ENCODE peak calls at places on chromosomes 7 and 10, in nine cellular contexts. A is PC-3, T is fibroblast of lung, Y is stomach, C is MM.1S, O is endothelial cell, B is GM12878, W is hepatocyte, S is lower lobe of right lung. L is an unnamed sample.

GRCh38 chr10:36942616-36943015 is 182.8 kb upstream of the ANKRD30A start:
- DNase-seq in A (no peak), T (no peak), Y (no peak), C (no peak), O (no peak), B (no peak), W (no peak), S (no peak), L (no peak)

GRCh38 chr10:19966751-19967150 is 150.5 kb downstream of the PLXDC2 start:
- DNase-seq in A (no peak), T (peak; percentile 27), Y (no peak), C (no peak), O (peak; percentile 18), B (no peak), W (peak; percentile 12), S (no peak), L (no peak)

GRCh38 chr7:123209786-123210185 is 10.0 kb upstream of the SLC13A1 start:
- DNase-seq in A (no peak), T (peak; percentile 15), Y (peak; percentile 54), C (no peak), O (no peak), B (no peak), W (peak; percentile 68), S (no peak), L (no peak)

GRCh38 chr10:4266387-4267083 is 481.5 kb upstream of the KLF6 start:
- DNase-seq in A (no peak), T (peak; percentile 71), Y (no peak), C (no peak), O (no peak), B (no peak), W (no peak), S (no peak), L (no peak)

GRCh38 chr10:89702121-89702480 is 711 bp downstream of the KIF20B start:
- DNase-seq in A (peak; percentile 7), T (peak; percentile 3), Y (no peak), C (peak; percentile 28), O (no peak), B (peak; percentile 21), W (peak; percentile 23), S (no peak), L (no peak)

GRCh38 chr10:75117996-75118395 is 6.5 kb downstream of the SAMD8 start:
- DNase-seq in A (no peak), T (no peak), Y (no peak), C (no peak), O (no peak), B (no peak), W (no peak), S (no peak), L (no peak)

GRCh38 chr7:50475340-50475739 is 25.2 kb upstream of the FIGNL1 start:
- DNase-seq in A (no peak), T (no peak), Y (no peak), C (no peak), O (no peak), B (no peak), W (no peak), S (no peak), L (no peak)

GRCh38 chr10:128180843-128181242 is 54.6 kb upstream of the MKI67 start:
- DNase-seq in A (no peak), T (no peak), Y (no peak), C (peak; percentile 53), O (no peak), B (no peak), W (no peak), S (no peak), L (no peak)

GRCh38 chr7:44707558-44708230 is 41.0 kb upstream of the ZMIZ2 start:
- DNase-seq in A (no peak), T (no peak), Y (no peak), C (no peak), O (no peak), B (no peak), W (no peak), S (no peak), L (no peak)

GRCh38 chr10:61153766-61154165 is 209.8 kb upstream of the RHOBTB1 start:
- DNase-seq in A (no peak), T (peak; percentile 56), Y (no peak), C (no peak), O (no peak), B (no peak), W (no peak), S (no peak), L (no peak)

GRCh38 chr10:134205-134742 is 981 bp upstream of the ZMYND11 start:
- DNase-seq in A (peak; percentile 10), T (peak; percentile 26), Y (no peak), C (peak; percentile 39), O (no peak), B (no peak), W (peak; percentile 17), S (no peak), L (no peak)

GRCh38 chr7:150432915-150433892 is 17.2 kb upstream of the GIMAP8 start:
- DNase-seq in A (no peak), T (no peak), Y (no peak), C (peak; percentile 68), O (no peak), B (peak; percentile 66), W (no peak), S (no peak), L (no peak)

GRCh38 chr7:129161524-129161923 is 17.0 kb downstream of the TSPAN33 start:
- DNase-seq in A (no peak), T (no peak), Y (no peak), C (no peak), O (no peak), B (no peak), W (no peak), S (no peak), L (no peak)

GRCh38 chr7:104985259-104985617 is 28.8 kb upstream of the KMT2E start:
- DNase-seq in A (no peak), T (no peak), Y (no peak), C (no peak), O (no peak), B (no peak), W (no peak), S (no peak), L (no peak)

GRCh38 chr7:38318803-38319416 is 45.5 kb upstream of the TARP start:
- DNase-seq in A (peak; percentile 73), T (peak; percentile 85), Y (no peak), C (peak; percentile 61), O (peak; percentile 54), B (no peak), W (peak; percentile 76), S (no peak), L (no peak)

GRCh38 chr7:38671901-38672559 is 40.9 kb upstream of the AMPH start:
- DNase-seq in A (no peak), T (no peak), Y (no peak), C (peak; percentile 33), O (no peak), B (no peak), W (no peak), S (no peak), L (no peak)

GRCh38 chr10:86064931-86065662 is 301.5 kb downstream of the GRID1 start:
- DNase-seq in A (no peak), T (no peak), Y (peak; percentile 18), C (no peak), O (no peak), B (no peak), W (no peak), S (no peak), L (no peak)

GRCh38 chr10:91931526-91932190 is 8.1 kb downstream of the BTAF1 start:
- DNase-seq in A (no peak), T (no peak), Y (no peak), C (no peak), O (no peak), B (no peak), W (no peak), S (no peak), L (no peak)

GRCh38 chr10:57769298-57769697 is 498.4 kb downstream of the IPMK start:
- DNase-seq in A (peak; percentile 29), T (no peak), Y (no peak), C (no peak), O (no peak), B (no peak), W (no peak), S (no peak), L (no peak)

GRCh38 chr10:17645591-17646345 is 1.8 kb downstream of the STAM start:
- DNase-seq in A (peak; percentile 67), T (no peak), Y (no peak), C (no peak), O (no peak), B (no peak), W (peak; percentile 20), S (no peak), L (no peak)

DNA sequence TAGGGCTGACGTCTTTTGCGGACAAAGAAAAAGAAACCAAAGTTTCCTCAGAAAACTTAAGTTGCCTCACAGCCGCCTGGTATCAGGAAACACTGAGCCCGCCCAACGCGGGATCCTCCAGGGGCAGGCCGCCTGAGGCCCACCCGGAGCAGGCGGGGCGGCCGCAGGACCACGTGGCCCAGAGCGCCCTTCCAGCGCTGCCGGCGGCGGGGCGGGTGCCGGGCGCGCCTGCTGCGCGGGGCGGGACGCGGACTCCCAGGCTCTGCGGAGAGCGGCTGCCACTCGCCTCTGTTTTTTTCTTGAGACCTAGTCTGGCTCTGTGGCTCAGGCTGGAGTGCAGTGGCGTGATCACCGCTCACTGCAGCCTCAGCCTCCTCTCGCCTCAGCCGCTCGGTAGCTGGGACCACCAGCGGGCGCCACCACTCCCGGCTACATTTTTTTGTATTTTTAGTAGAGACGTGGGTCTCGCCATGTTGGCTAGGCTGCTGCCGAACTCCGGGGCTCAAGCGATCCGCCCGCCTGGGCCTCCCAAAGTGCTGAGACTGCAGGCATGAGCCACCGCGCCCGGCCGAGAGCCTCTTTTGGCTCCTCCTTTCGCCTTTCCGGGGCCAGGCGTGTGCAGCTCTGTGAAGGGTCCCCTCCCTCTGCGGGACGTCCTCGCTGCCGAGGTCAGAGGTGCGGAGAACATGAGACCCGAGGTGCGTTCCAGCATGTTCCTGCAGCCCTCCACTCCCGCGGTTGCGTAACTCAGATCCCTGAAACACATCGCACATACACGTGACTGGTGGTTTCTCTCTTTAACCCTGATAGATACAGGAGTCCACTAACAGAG is 11.6 kb upstream of the HNRNPF start:
- DNase-seq in A (peak; percentile 74), T (peak; percentile 83), Y (peak; percentile 83), C (peak; percentile 91), O (peak; percentile 59), B (no peak), W (peak; percentile 94), S (peak; percentile 92), L (peak; percentile 87)
- TF ChIP-seq CTCF in A (peak; percentile 33), T (peak; percentile 18), Y (no peak), C (peak; percentile 9), O (no peak), B (no peak), W (peak; percentile 43), S (peak; percentile 19), L (peak; percentile 34)

GRCh38 chr10:3231951-3232730 is 59.6 kb upstream of the PITRM1 start:
- DNase-seq in A (no peak), T (peak; percentile 77), Y (no peak), C (no peak), O (no peak), B (no peak), W (no peak), S (no peak), L (no peak)
- TF ChIP-seq CTCF in A (no peak), T (peak; percentile 31), Y (no peak), C (no peak), O (no peak), B (no peak), W (no peak), S (no peak), L (no peak)

GRCh38 chr7:68724965-68725364 is 873.3 kb upstream of the AUTS2 start:
- DNase-seq in A (no peak), T (no peak), Y (no peak), C (no peak), O (no peak), B (no peak), W (no peak), S (no peak), L (no peak)
- TF ChIP-seq CTCF in A (no peak), T (no peak), Y (no peak), C (no peak), O (no peak), B (no peak), W (no peak), S (no peak), L (no peak)

GRCh38 chr10:43785252-43785651 is 136.6 kb upstream of the ZNF32 start:
- DNase-seq in A (peak; percentile 22), T (no peak), Y (no peak), C (peak; percentile 27), O (no peak), B (no peak), W (no peak), S (no peak), L (no peak)
- TF ChIP-seq CTCF in A (peak; percentile 51), T (no peak), Y (no peak), C (peak; percentile 20), O (no peak), B (no peak), W (peak; percentile 20), S (peak; percentile 11), L (no peak)

L was measured in type B pancreatic cell.